ENCODE peak calls at places on chromosomes 16 and 17, in five cellular contexts. One of them, this sample, is unnamed.

GRCh38 chr16:57750796-57751538 is 15.4 kb downstream of the KATNB1 start:
- DNase-seq in tibial nerve: no peak
- DNase-seq in PC-9: no peak
- DNase-seq in ovary: peak
- DNase-seq in fibroblast of mammary gland: no peak
- DNase-seq in this sample: no peak

GRCh38 chr17:6462692-6463091 is 18.4 kb downstream of the PIMREG start:
- DNase-seq in ovary: no peak
- DNase-seq in PC-9: no peak
- DNase-seq in fibroblast of mammary gland: no peak
- DNase-seq in tibial nerve: no peak
- DNase-seq in this sample: no peak

GRCh38 chr17:8988263-8988662 is 22.8 kb upstream of the PIK3R5 start:
- DNase-seq in PC-9: no peak
- DNase-seq in fibroblast of mammary gland: no peak
- DNase-seq in ovary: no peak
- DNase-seq in tibial nerve: no peak
- DNase-seq in this sample: no peak

GRCh38 chr17:64063766-64064224 is 43.4 kb upstream of the ICAM2 start:
- DNase-seq in tibial nerve: no peak
- DNase-seq in PC-9: peak
- DNase-seq in ovary: peak
- DNase-seq in fibroblast of mammary gland: peak
- DNase-seq in this sample: peak

GRCh38 chr16:47037396-47037745 is 63.9 kb upstream of the DNAJA2 start:
- DNase-seq in fibroblast of mammary gland: peak
- DNase-seq in tibial nerve: no peak
- DNase-seq in PC-9: no peak
- DNase-seq in ovary: peak
- DNase-seq in this sample: peak

GRCh38 chr17:61425682-61426481 is 26.2 kb downstream of the TBX2 start:
- DNase-seq in fibroblast of mammary gland: no peak
- DNase-seq in PC-9: peak
- DNase-seq in ovary: no peak
- DNase-seq in tibial nerve: no peak
- DNase-seq in this sample: no peak

GRCh38 chr16:7888421-7888820 is 555.8 kb downstream of the RBFOX1 start:
- DNase-seq in fibroblast of mammary gland: no peak
- DNase-seq in ovary: no peak
- DNase-seq in tibial nerve: no peak
- DNase-seq in PC-9: no peak
- DNase-seq in this sample: no peak

GRCh38 chr16:19014456-19014855 is 30.7 kb downstream of the TMC7 start:
- DNase-seq in tibial nerve: no peak
- DNase-seq in fibroblast of mammary gland: peak
- DNase-seq in ovary: no peak
- DNase-seq in PC-9: no peak
- DNase-seq in this sample: peak

GRCh38 chr17:73011016-73011486 is 81.4 kb downstream of the SLC39A11 start:
- DNase-seq in ovary: no peak
- DNase-seq in PC-9: no peak
- DNase-seq in fibroblast of mammary gland: no peak
- DNase-seq in tibial nerve: no peak
- DNase-seq in this sample: no peak

DNA sequence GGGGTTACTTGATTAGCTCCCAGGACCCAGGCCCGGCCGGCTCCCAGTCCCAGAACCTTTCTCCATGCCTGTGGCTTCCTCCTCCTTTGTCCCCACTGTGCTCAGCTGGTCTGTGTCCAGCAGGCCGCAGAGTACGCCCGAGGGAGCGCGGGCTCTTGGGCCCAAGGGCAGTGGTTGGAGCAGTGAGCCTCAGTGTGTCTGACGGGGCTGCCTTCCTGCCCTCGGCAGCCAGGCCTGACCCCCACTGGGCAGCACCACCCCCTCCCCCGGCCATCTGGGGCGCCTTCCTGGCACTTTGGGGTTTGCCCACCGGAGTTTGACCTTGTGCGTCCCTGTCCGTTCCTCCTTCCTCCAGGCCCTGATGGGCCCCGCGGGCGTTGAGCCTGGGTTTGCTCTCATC is 62.4 kb upstream of the PVALEF start:
- DNase-seq in fibroblast of mammary gland: no peak
- DNase-seq in ovary: no peak
- DNase-seq in tibial nerve: no peak
- DNase-seq in PC-9: no peak
- DNase-seq in this sample: no peak
- H3K4me3 ChIP-seq in fibroblast of mammary gland: no peak
- H3K4me3 ChIP-seq in ovary: no peak
- H3K4me3 ChIP-seq in tibial nerve: no peak
- H3K4me3 ChIP-seq in PC-9: no peak
- H3K4me3 ChIP-seq in this sample: no peak

DNA sequence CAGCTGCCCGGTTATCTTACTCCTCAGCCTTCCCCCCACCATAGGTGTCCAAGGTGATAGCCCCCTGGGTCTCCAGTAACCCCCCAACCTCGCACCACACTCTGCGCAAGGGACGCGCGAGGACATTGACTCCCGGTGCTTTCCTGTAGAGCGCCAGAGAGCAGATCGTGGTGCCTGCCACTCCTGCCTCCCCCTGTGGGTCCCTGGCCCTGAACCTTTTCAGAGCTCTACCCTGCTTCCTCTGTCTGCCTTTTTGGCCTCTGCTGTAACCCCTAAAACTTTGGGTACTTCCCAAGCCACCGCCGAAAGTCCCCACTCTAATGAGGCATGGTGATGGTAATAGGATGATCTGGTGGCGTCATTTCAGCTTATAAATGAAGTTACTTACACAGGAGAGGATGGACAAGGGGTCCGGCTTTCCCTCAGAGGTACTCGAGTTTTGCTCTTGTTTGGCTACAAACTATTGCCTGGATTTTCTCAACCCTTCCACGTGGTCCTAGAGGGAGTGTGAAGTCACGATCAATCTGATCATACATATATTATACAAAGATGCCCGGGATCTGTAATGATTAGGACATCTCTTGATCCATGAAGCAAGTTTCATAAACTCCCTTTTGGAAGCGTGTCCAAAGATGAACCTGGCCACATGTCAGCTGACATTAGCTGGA is 2.1 kb upstream of the CDH11 start:
- DNase-seq in tibial nerve: no peak
- DNase-seq in fibroblast of mammary gland: no peak
- DNase-seq in ovary: no peak
- DNase-seq in PC-9: no peak
- DNase-seq in this sample: no peak
- TF ChIP-seq CTCF in tibial nerve: no peak
- TF ChIP-seq CTCF in fibroblast of mammary gland: no peak
- TF ChIP-seq CTCF in ovary: no peak
- TF ChIP-seq CTCF in PC-9: no peak
- TF ChIP-seq CTCF in this sample: no peak

GRCh38 chr17:45430738-45431530 is 1.7 kb downstream of the ARHGAP27 start:
- DNase-seq in fibroblast of mammary gland: no peak
- DNase-seq in PC-9: peak
- DNase-seq in ovary: no peak
- DNase-seq in tibial nerve: no peak
- DNase-seq in this sample: no peak

GRCh38 chr17:45433136-45433535 is 466 bp upstream of the ARHGAP27 start:
- DNase-seq in tibial nerve: no peak
- DNase-seq in fibroblast of mammary gland: no peak
- DNase-seq in PC-9: no peak
- DNase-seq in ovary: no peak
- DNase-seq in this sample: no peak

GRCh38 chr17:45431531-45432404 is 902 bp downstream of the ARHGAP27 start:
- DNase-seq in PC-9: peak
- DNase-seq in fibroblast of mammary gland: peak
- DNase-seq in ovary: no peak
- DNase-seq in tibial nerve: no peak
- DNase-seq in this sample: peak

GRCh38 chr17:45430006-45430737 is 2.5 kb downstream of the ARHGAP27 start:
- DNase-seq in ovary: no peak
- DNase-seq in fibroblast of mammary gland: no peak
- DNase-seq in tibial nerve: no peak
- DNase-seq in PC-9: no peak
- DNase-seq in this sample: no peak

DNA sequence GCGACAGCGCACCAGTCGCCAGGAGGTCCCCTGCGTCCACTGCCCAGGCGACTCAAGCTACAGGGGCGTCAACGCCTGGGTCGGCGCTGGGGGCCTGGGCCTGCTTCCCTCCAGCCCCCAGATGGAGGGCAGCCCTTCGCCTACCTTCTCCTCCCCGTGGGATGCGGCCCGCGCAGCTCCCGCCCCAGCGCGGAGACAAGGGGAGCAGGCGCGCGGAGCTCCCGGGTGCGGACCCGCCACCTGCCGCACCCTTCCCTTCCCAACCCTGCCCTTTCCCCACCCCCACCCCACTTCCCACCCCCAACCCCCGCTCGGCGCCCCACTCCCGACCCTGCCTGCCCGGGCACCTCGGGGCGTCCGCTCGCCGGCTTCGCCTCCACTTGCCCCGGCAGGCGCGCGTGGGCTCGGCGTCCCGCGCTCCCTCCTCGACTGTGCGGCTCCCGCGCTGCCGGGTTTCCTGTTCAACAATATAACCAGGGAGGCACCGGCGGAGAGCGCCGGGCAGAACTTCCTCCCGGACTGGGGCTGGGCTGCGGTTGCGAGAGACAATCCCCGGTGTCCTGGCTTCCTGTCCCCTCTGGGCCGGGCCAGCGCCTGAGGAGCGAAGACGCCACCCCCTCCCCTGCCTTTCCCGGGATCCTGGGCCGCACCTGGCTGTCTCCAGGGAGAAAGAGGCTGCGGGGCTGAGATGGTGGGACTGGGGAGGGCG is at the start of gene ARHGAP27:
- DNase-seq in PC-9: peak
- DNase-seq in fibroblast of mammary gland: peak
- DNase-seq in ovary: no peak
- DNase-seq in tibial nerve: peak
- DNase-seq in this sample: no peak
- H3K4me3 ChIP-seq in PC-9: peak
- H3K4me3 ChIP-seq in fibroblast of mammary gland: peak
- H3K4me3 ChIP-seq in ovary: peak
- H3K4me3 ChIP-seq in tibial nerve: peak
- H3K4me3 ChIP-seq in this sample: peak

GRCh38 chr17:75526555-75527270 is 1.2 kb downstream of the LLGL2 start:
- DNase-seq in PC-9: peak
- DNase-seq in ovary: no peak
- DNase-seq in tibial nerve: no peak
- DNase-seq in fibroblast of mammary gland: no peak
- DNase-seq in this sample: no peak

GRCh38 chr17:75525806-75526554 is 483 bp downstream of the LLGL2 start:
- DNase-seq in ovary: no peak
- DNase-seq in tibial nerve: no peak
- DNase-seq in fibroblast of mammary gland: no peak
- DNase-seq in PC-9: peak
- DNase-seq in this sample: no peak

GRCh38 chr17:75524269-75524970 is 1.1 kb upstream of the LLGL2 start:
- DNase-seq in PC-9: no peak
- DNase-seq in tibial nerve: no peak
- DNase-seq in ovary: no peak
- DNase-seq in fibroblast of mammary gland: no peak
- DNase-seq in this sample: no peak

GRCh38 chr17:75523647-75524046 is 1.9 kb upstream of the LLGL2 start:
- DNase-seq in ovary: no peak
- DNase-seq in PC-9: no peak
- DNase-seq in tibial nerve: no peak
- DNase-seq in fibroblast of mammary gland: no peak
- DNase-seq in this sample: no peak

GRCh38 chr17:75524971-75525805 is at the start of gene LLGL2:
- DNase-seq in tibial nerve: peak
- DNase-seq in fibroblast of mammary gland: no peak
- DNase-seq in ovary: peak
- DNase-seq in PC-9: peak
- DNase-seq in this sample: peak
- TF ChIP-seq CTCF in tibial nerve: peak
- TF ChIP-seq CTCF in fibroblast of mammary gland: no peak
- TF ChIP-seq CTCF in ovary: peak
- TF ChIP-seq CTCF in PC-9: peak
- TF ChIP-seq CTCF in this sample: no peak

GRCh38 chr17:39598047-39598481 is 9.7 kb downstream of the NEUROD2 start:
- DNase-seq in PC-9: no peak
- DNase-seq in fibroblast of mammary gland: no peak
- DNase-seq in ovary: no peak
- DNase-seq in tibial nerve: no peak
- DNase-seq in this sample: no peak

GRCh38 chr17:39597372-39598046 is 10.2 kb downstream of the NEUROD2 start:
- DNase-seq in PC-9: no peak
- DNase-seq in tibial nerve: no peak
- DNase-seq in fibroblast of mammary gland: no peak
- DNase-seq in ovary: no peak
- DNase-seq in this sample: no peak

GRCh38 chr17:39599006-39599664 is 8.6 kb downstream of the NEUROD2 start:
- DNase-seq in PC-9: no peak
- DNase-seq in fibroblast of mammary gland: no peak
- DNase-seq in ovary: no peak
- DNase-seq in tibial nerve: no peak
- DNase-seq in this sample: no peak

GRCh38 chr17:39599665-39600468 is 7.9 kb downstream of the NEUROD2 start:
- DNase-seq in ovary: no peak
- DNase-seq in PC-9: no peak
- DNase-seq in fibroblast of mammary gland: no peak
- DNase-seq in tibial nerve: no peak
- DNase-seq in this sample: no peak

DNA sequence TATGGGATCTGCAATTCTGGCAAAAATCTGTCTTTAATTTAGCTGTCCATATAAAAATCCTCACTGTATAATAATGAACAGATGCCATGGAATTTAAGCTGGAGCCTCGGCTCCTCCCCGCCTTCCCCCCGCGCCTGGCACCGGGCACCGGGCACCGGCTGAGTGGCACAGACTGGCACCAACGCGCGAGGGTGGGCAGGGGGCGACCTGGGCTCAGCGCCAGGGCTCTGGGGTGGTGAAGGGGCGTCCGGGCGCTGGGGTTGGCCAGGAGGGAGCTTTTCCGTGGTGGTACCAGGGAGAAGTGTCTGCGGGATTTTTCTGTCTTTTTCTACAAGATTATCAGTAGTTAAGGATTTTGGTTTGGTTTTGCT is 9.1 kb downstream of the NEUROD2 start:
- DNase-seq in fibroblast of mammary gland: no peak
- DNase-seq in PC-9: no peak
- DNase-seq in ovary: no peak
- DNase-seq in tibial nerve: no peak
- DNase-seq in this sample: no peak
- H3K4me3 ChIP-seq in fibroblast of mammary gland: no peak
- H3K4me3 ChIP-seq in PC-9: no peak
- H3K4me3 ChIP-seq in ovary: no peak
- H3K4me3 ChIP-seq in tibial nerve: no peak
- H3K4me3 ChIP-seq in this sample: no peak